ENCODE peak calls at places on chromosomes 5 and 9, in nine cellular contexts. R, Y, K, N, L, J, V, U and W are unnamed samples.

GRCh38 chr5:83937837-83938236 is 217.2 kb upstream of the HAPLN1 start:
- DNase-seq in R (no peak), Y (no peak), K (no peak), N (no peak), L (no peak), J (no peak), V (no peak), U (no peak), W (no peak)

GRCh38 chr5:108739906-108740305 is 7.8 kb upstream of the FER start:
- DNase-seq in R (no peak), Y (no peak), K (no peak), N (no peak), L (peak), J (no peak), V (no peak), U (no peak), W (no peak)

GRCh38 chr5:132807163-132807838 is 5.8 kb upstream of the SOWAHA start:
- DNase-seq in R (no peak), Y (no peak), K (no peak), N (no peak), L (no peak), J (peak), V (peak), U (no peak), W (no peak)

GRCh38 chr9:14270358-14271077 is 43.4 kb downstream of the NFIB start:
- DNase-seq in R (no peak), Y (no peak), K (no peak), N (no peak), L (peak), J (no peak), V (no peak), U (no peak), W (no peak)

GRCh38 chr5:167513383-167513782 is 778.1 kb upstream of the WWC1 start:
- DNase-seq in R (no peak), Y (no peak), K (no peak), N (no peak), L (no peak), J (no peak), V (no peak), U (no peak), W (no peak)

GRCh38 chr9:38414040-38414723 is 10.1 kb downstream of the IGFBPL1 start:
- DNase-seq in R (no peak), Y (no peak), K (no peak), N (no peak), L (no peak), J (no peak), V (no peak), U (no peak), W (no peak)

GRCh38 chr5:113005454-113005853 is 28.9 kb downstream of the DCP2 start:
- DNase-seq in R (no peak), Y (no peak), K (no peak), N (no peak), L (peak), J (no peak), V (no peak), U (no peak), W (no peak)

GRCh38 chr5:133489632-133490031 is 122.7 kb downstream of the FSTL4 start:
- DNase-seq in R (no peak), Y (no peak), K (no peak), N (no peak), L (no peak), J (no peak), V (no peak), U (peak), W (peak)

GRCh38 chr5:56072863-56073777 is 78.4 kb upstream of the IL6ST start:
- DNase-seq in R (no peak), Y (no peak), K (no peak), N (no peak), L (peak), J (no peak), V (no peak), U (no peak), W (no peak)

GRCh38 chr9:27539479-27540441 is 10.1 kb upstream of the MOB3B start:
- DNase-seq in R (no peak), Y (no peak), K (peak), N (no peak), L (peak), J (no peak), V (no peak), U (no peak), W (peak)

GRCh38 chr9:97109194-97109811 is 70.4 kb upstream of the CTSV start:
- DNase-seq in R (peak), Y (peak), K (peak), N (no peak), L (peak), J (peak), V (peak), U (no peak), W (peak)

GRCh38 chr5:172414618-172415599 is 39.4 kb downstream of the SH3PXD2B start:
- DNase-seq in R (no peak), Y (peak), K (peak), N (no peak), L (peak), J (peak), V (no peak), U (no peak), W (no peak)

GRCh38 chr9:34145165-34145564 is 18.7 kb upstream of the DCAF12 start:
- DNase-seq in R (no peak), Y (no peak), K (peak), N (no peak), L (peak), J (no peak), V (no peak), U (no peak), W (no peak)

GRCh38 chr5:10859393-10860195 is 98.6 kb upstream of the DAP start:
- DNase-seq in R (no peak), Y (no peak), K (no peak), N (no peak), L (no peak), J (peak), V (no peak), U (no peak), W (no peak)

GRCh38 chr5:123176224-123176937 is 87.3 kb downstream of the PRDM6 start:
- DNase-seq in R (no peak), Y (no peak), K (no peak), N (no peak), L (peak), J (no peak), V (no peak), U (no peak), W (no peak)

GRCh38 chr5:174356536-174356935 is 311.0 kb downstream of the NSG2 start:
- DNase-seq in R (no peak), Y (no peak), K (no peak), N (no peak), L (no peak), J (no peak), V (no peak), U (no peak), W (no peak)

GRCh38 chr9:135512904-135513303 is 8.3 kb upstream of the LCN1 start:
- DNase-seq in R (no peak), Y (no peak), K (no peak), N (no peak), L (no peak), J (no peak), V (peak), U (peak), W (no peak)

GRCh38 chr9:132591751-132592314 is 9.4 kb downstream of the BARHL1 start:
- DNase-seq in R (no peak), Y (no peak), K (no peak), N (no peak), L (no peak), J (no peak), V (no peak), U (no peak), W (no peak)

GRCh38 chr9:98235126-98235525 is 20.3 kb downstream of the TBC1D2 start:
- DNase-seq in R (no peak), Y (no peak), K (no peak), N (no peak), L (no peak), J (no peak), V (no peak), U (no peak), W (no peak)

GRCh38 chr5:159504106-159504856 is 174.0 kb upstream of the IL12B start:
- DNase-seq in R (no peak), Y (no peak), K (no peak), N (no peak), L (peak), J (no peak), V (no peak), U (no peak), W (no peak)

GRCh38 chr5:45696206-45696836 is at the start of gene HCN1:
- DNase-seq in R (peak), Y (peak), K (peak), N (peak), L (peak), J (peak), V (peak), U (peak), W (peak)

GRCh38 chr9:34332370-34332964 is 3.1 kb downstream of the NUDT2 start:
- DNase-seq in R (no peak), Y (no peak), K (no peak), N (no peak), L (peak), J (peak), V (no peak), U (no peak), W (peak)

GRCh38 chr9:117860849-117861248 is 156.6 kb downstream of the TLR4 start:
- DNase-seq in R (no peak), Y (no peak), K (no peak), N (no peak), L (no peak), J (no peak), V (no peak), U (no peak), W (no peak)

GRCh38 chr5:34626036-34626435 is 30.1 kb upstream of the RAI14 start:
- DNase-seq in R (no peak), Y (no peak), K (no peak), N (no peak), L (peak), J (no peak), V (no peak), U (no peak), W (peak)